ENCODE peak calls at places on chromosome 2, in eight cellular contexts. T is uterus; N is bronchial epithelial cell; R is B cell; L is GM06990; O is HFFc6; C is adrenal gland; D is CD4-positive, alpha-beta T cell. P is an unnamed sample.

GRCh38 chr2:166090346-166090745 is 37.5 kb downstream of the SCN1A start:
- DNase-seq in T (no peak), N (no peak), R (no peak), L (no peak), O (no peak), C (no peak), D (no peak), P (no peak)

GRCh38 chr2:75558132-75558530 is 2.6 kb downstream of the EVA1A start:
- DNase-seq in T (no peak), N (no peak), R (no peak), L (no peak), O (no peak), C (no peak), D (no peak), P (no peak)

GRCh38 chr2:98086491-98087446 is at the start of gene VWA3B:
- DNase-seq in T (peak; percentile 13), N (peak; percentile 54), R (peak; percentile 93), L (peak; percentile 83), O (no peak), C (peak; percentile 70), D (no peak), P (peak; percentile 18)

GRCh38 chr2:195468771-195469170 is 188.3 kb upstream of the SLC39A10 start:
- DNase-seq in T (no peak), N (no peak), R (peak; percentile 24), L (peak; percentile 2), O (no peak), C (no peak), D (no peak), P (no peak)

GRCh38 chr2:20050104-20050711 is 1.2 kb downstream of the LAPTM4A start:
- DNase-seq in T (no peak), N (peak; percentile 89), R (peak; percentile 76), L (peak; percentile 39), O (peak; percentile 51), C (no peak), D (peak; percentile 14), P (peak; percentile 35)

GRCh38 chr2:218880749-218881594 is at the start of gene WNT10A:
- DNase-seq in T (no peak), N (no peak), R (no peak), L (no peak), O (no peak), C (no peak), D (no peak), P (no peak)

GRCh38 chr2:10174173-10174572 is 51.6 kb downstream of the RRM2 start:
- DNase-seq in T (no peak), N (no peak), R (no peak), L (no peak), O (no peak), C (no peak), D (no peak), P (no peak)

GRCh38 chr2:11467126-11467649 is 1.2 kb upstream of the E2F6 start:
- DNase-seq in T (no peak), N (no peak), R (peak; percentile 8), L (no peak), O (no peak), C (no peak), D (no peak), P (no peak)

GRCh38 chr2:16067037-16067406 is 126.7 kb downstream of the MYCN start:
- DNase-seq in T (no peak), N (no peak), R (no peak), L (no peak), O (no peak), C (no peak), D (no peak), P (no peak)

GRCh38 chr2:175575346-175576258 is 394.1 kb upstream of the ATP5MC3 start:
- DNase-seq in T (no peak), N (no peak), R (peak; percentile 31), L (peak; percentile 55), O (no peak), C (no peak), D (no peak), P (peak; percentile 43)

GRCh38 chr2:122206101-122206500 is 450.6 kb downstream of the TSN start:
- DNase-seq in T (no peak), N (no peak), R (no peak), L (no peak), O (no peak), C (no peak), D (no peak), P (no peak)

GRCh38 chr2:111698743-111699554 is 185.0 kb downstream of the ANAPC1 start:
- DNase-seq in T (peak; percentile 29), N (peak; percentile 99), R (no peak), L (no peak), O (peak; percentile 98), C (peak; percentile 92), D (no peak), P (peak; percentile 50)

GRCh38 chr2:202317080-202317859 is 51.7 kb downstream of the NOP58 start:
- DNase-seq in T (peak; percentile 76), N (peak; percentile 61), R (no peak), L (no peak), O (peak; percentile 74), C (peak; percentile 93), D (no peak), P (no peak)

GRCh38 chr2:8643996-8644356 is 37.9 kb upstream of the ID2 start:
- DNase-seq in T (no peak), N (no peak), R (no peak), L (no peak), O (no peak), C (no peak), D (no peak), P (no peak)

GRCh38 chr2:13003500-13003899 is 286.8 kb downstream of the TRIB2 start:
- DNase-seq in T (no peak), N (no peak), R (no peak), L (no peak), O (peak; percentile 40), C (no peak), D (no peak), P (no peak)

GRCh38 chr2:241675885-241676284 is 10.7 kb downstream of the DTYMK start:
- DNase-seq in T (no peak), N (no peak), R (no peak), L (no peak), O (no peak), C (no peak), D (no peak), P (no peak)

GRCh38 chr2:133434962-133435668 is 133.1 kb downstream of the NCKAP5 start:
- DNase-seq in T (no peak), N (peak; percentile 93), R (no peak), L (no peak), O (peak; percentile 68), C (peak; percentile 87), D (no peak), P (no peak)

GRCh38 chr2:170530284-170530745 is 184.8 kb upstream of the SP5 start:
- DNase-seq in T (peak; percentile 94), N (peak; percentile 22), R (no peak), L (no peak), O (no peak), C (peak; percentile 86), D (no peak), P (no peak)

DNA sequence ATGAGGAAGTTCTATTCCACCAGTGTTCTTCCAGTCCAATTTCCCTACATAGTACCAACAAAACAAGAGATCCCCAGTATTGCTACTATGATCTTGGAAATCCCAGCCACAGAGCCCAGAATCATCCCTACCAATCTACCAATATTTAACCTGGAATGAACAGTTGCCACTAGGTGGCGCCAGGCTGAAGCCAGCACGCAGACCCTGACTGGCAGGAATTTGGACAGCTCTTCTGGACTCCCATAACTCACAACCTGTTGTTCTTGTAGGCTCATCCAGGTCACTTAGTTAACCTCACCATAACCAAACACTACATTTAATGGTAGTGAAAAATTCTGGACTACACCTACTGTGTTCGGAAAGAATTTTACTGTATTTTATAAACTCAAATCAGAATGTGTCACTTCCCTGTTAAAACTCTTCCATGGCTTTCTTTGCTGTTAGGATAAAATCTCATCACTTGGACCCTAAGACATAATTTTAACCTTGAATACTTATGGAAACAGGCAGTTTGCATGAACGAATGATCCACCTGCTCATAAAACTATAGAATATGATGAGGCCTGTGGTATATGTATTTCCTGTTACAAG is 59.8 kb upstream of the SLC38A11 start:
- DNase-seq in T (peak; percentile 31), N (peak; percentile 58), R (peak; percentile 76), L (no peak), O (peak; percentile 62), C (peak; percentile 90), D (peak; percentile 16), P (peak; percentile 29)
- TF ChIP-seq CTCF in T (peak; percentile 39), N (peak; percentile 85), R (peak; percentile 84), L (peak; percentile 91), O (peak; percentile 97), C (peak; percentile 73), D (peak; percentile 75), P (peak; percentile 77)

DNA sequence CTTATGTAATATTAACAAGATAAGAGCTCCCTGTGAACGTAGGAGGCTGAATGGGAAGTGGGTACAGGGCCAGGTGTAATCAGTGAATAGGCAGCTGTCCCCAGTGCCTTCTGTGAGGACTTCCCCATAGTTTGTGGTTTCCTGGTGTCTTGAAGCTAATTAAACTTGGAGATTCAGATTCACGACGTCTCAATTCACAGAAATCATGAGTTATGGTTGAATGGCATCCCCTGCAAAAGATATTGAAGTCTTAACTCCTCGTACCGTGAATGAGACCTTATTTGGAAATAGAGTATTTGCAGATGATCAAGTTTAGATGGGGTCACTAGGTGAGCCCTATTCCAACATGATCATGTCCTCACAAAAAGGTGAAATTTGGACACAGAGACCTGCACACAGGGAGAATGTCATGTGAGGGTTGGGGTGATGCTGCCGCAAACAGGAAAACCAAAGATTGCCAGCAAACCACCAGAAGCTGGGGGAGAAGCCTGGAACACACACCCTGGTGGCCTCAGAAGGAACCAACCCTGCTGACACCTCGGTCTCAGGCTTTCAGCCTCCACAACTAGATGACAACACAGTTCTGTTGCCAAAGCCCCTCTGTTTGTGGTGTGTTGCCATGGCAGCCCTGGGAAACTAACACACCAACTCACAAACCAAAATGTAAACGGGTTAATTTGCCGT is 13.2 kb downstream of the ARL4C start:
- DNase-seq in T (no peak), N (no peak), R (peak; percentile 80), L (peak; percentile 42), O (no peak), C (no peak), D (peak; percentile 74), P (peak; percentile 86)
- TF ChIP-seq CTCF in T (no peak), N (no peak), R (peak; percentile 71), L (peak; percentile 61), O (peak; percentile 50), C (peak; percentile 10), D (peak; percentile 80), P (peak; percentile 47)

DNA sequence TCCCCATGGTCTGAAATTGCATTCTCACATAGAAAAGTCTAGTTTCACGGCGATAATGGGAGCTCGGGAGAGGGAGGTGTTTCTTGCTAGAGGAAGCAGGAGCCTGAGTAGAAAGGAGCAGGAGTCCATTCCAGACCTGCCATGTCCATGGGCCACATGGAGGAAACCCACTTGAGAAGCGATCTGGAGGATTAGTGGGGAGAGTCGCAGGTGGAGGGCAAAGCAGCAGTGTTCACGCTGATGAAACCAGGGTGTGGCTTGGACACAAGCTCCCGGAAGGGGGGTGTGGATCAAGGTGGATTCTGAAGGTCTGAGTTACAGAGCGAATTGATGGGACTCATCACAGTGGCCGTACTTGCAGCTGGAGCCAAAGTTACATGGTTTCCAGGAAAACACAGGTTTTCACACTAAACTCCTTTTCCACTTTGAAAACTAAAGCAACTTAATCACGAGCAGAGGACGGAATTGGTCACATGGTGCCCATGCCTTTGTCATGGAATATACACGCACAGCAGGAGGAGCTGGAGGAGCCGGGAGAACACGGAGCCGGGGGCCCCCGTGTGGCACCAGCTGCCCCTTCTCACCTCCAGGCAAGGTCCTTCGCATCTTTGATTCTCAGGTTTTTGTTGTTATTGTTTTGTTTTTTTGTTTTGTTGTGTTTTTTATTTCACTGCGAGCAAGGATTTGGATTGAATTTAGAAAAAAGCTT is 255.1 kb upstream of the MYT1L start:
- DNase-seq in T (no peak), N (no peak), R (no peak), L (no peak), O (no peak), C (peak; percentile 28), D (no peak), P (no peak)
- TF ChIP-seq CTCF in T (no peak), N (no peak), R (no peak), L (no peak), O (no peak), C (no peak), D (no peak), P (no peak)

GRCh38 chr2:135573620-135574019 is 42.3 kb downstream of the R3HDM1 start:
- DNase-seq in T (no peak), N (no peak), R (no peak), L (no peak), O (no peak), C (no peak), D (no peak), P (no peak)
- TF ChIP-seq CTCF in T (no peak), N (no peak), R (no peak), L (no peak), O (peak; percentile 24), C (no peak), D (no peak), P (no peak)